ENCODE peak calls at places on chromosomes 2 and 18, in four cellular contexts. One of them, this sample, is unnamed.

GRCh38 chr18:24656044-24656443 is 195.6 kb downstream of the HRH4 start:
- DNase-seq in ovary: no peak
- DNase-seq in DND-41: no peak
- DNase-seq in hepatocyte: no peak
- DNase-seq in this sample: no peak

GRCh38 chr18:39149211-39149806 is 1583.7 kb upstream of the CELF4 start:
- DNase-seq in hepatocyte: no peak
- DNase-seq in ovary: no peak
- DNase-seq in DND-41: no peak
- DNase-seq in this sample: no peak

GRCh38 chr18:49733321-49733720 is 80.0 kb downstream of the ACAA2 start:
- DNase-seq in ovary: no peak
- DNase-seq in hepatocyte: no peak
- DNase-seq in DND-41: no peak
- DNase-seq in this sample: no peak

GRCh38 chr2:235505210-235505741 is 11.4 kb downstream of the AGAP1 start:
- DNase-seq in DND-41: no peak
- DNase-seq in ovary: no peak
- DNase-seq in hepatocyte: peak
- DNase-seq in this sample: no peak

GRCh38 chr2:73993799-73994543 is 9.3 kb downstream of the TET3 start:
- DNase-seq in DND-41: no peak
- DNase-seq in hepatocyte: no peak
- DNase-seq in ovary: no peak
- DNase-seq in this sample: no peak

GRCh38 chr2:18149660-18150246 is 271.3 kb downstream of the KCNS3 start:
- DNase-seq in hepatocyte: peak
- DNase-seq in ovary: no peak
- DNase-seq in DND-41: no peak
- DNase-seq in this sample: peak

GRCh38 chr2:74119324-74119723 is 28.4 kb downstream of the BOLA3 start:
- DNase-seq in hepatocyte: no peak
- DNase-seq in ovary: no peak
- DNase-seq in DND-41: no peak
- DNase-seq in this sample: no peak

GRCh38 chr2:120641366-120641771 is 94.3 kb upstream of the GLI2 start:
- DNase-seq in hepatocyte: no peak
- DNase-seq in DND-41: no peak
- DNase-seq in ovary: no peak
- DNase-seq in this sample: no peak

GRCh38 chr2:114537777-114538176 is 95.3 kb downstream of the DPP10 start:
- DNase-seq in ovary: no peak
- DNase-seq in DND-41: no peak
- DNase-seq in hepatocyte: no peak
- DNase-seq in this sample: no peak

GRCh38 chr2:215870088-215870490 is 143.3 kb downstream of the MREG start:
- DNase-seq in DND-41: no peak
- DNase-seq in ovary: no peak
- DNase-seq in hepatocyte: peak
- DNase-seq in this sample: no peak

GRCh38 chr2:128354731-128355470 is 36.2 kb upstream of the HS6ST1 start:
- DNase-seq in DND-41: peak
- DNase-seq in ovary: no peak
- DNase-seq in hepatocyte: no peak
- DNase-seq in this sample: no peak

GRCh38 chr2:215835641-215836040 is 177.7 kb downstream of the MREG start:
- DNase-seq in DND-41: no peak
- DNase-seq in hepatocyte: no peak
- DNase-seq in ovary: no peak
- DNase-seq in this sample: no peak

GRCh38 chr18:76805221-76805620 is 17.1 kb upstream of the ZNF236 start:
- DNase-seq in hepatocyte: no peak
- DNase-seq in ovary: no peak
- DNase-seq in DND-41: no peak
- DNase-seq in this sample: no peak

GRCh38 chr18:13279181-13280065 is 60.9 kb downstream of the LDLRAD4 start:
- DNase-seq in ovary: no peak
- DNase-seq in DND-41: no peak
- DNase-seq in hepatocyte: no peak
- DNase-seq in this sample: no peak

GRCh38 chr2:50346586-50347351 is 685.2 kb downstream of the NRXN1 start:
- DNase-seq in hepatocyte: no peak
- DNase-seq in DND-41: no peak
- DNase-seq in ovary: no peak
- DNase-seq in this sample: no peak

GRCh38 chr2:229591611-229592010 is 122.7 kb downstream of the DNER start:
- DNase-seq in ovary: no peak
- DNase-seq in DND-41: no peak
- DNase-seq in hepatocyte: no peak
- DNase-seq in this sample: no peak

GRCh38 chr18:24266124-24266523 is 127.3 kb downstream of the CABYR start:
- DNase-seq in hepatocyte: no peak
- DNase-seq in DND-41: no peak
- DNase-seq in ovary: no peak
- DNase-seq in this sample: no peak

DNA sequence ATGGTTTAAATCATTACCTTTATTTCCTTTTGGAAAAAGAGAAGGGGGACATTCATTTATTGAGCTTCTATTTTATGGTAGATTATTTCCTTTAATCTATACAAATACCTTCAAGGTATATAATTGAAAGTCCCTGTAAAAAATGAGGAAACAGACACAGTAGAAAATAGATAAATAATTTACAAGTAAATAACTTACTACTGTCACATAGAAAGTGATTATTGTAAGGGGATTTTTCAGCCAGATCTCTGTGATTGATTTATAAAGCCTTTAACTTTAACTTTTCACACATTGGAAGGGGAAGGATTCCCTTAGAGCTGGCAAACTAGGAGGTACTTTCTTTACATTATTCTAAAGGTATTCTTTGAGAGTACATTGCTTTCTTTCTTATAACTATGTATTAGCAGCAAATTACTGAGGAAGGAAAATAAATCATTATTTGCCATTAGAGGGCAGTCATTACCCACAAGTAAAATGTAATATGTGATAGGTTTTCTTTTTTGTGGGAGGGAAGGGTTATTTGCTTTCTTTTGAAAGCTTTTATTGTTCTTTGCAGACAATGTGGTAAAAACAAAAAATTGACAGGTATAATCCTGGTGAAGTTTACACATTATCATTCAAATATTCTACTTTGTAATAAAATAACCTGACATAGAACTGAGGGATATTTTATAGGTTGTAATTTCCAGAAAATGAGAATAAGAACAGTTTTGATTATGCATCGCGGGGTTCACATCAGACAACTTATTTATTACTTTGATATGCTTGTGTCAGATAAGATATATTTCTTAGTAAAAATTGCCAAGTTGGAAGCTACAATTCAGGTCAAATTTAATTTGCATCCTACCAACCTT is 24.8 kb upstream of the RPE start:
- DNase-seq in hepatocyte: peak
- DNase-seq in ovary: no peak
- DNase-seq in DND-41: no peak
- DNase-seq in this sample: peak
- TF ChIP-seq CTCF in hepatocyte: peak
- TF ChIP-seq CTCF in ovary: no peak
- TF ChIP-seq CTCF in DND-41: peak
- TF ChIP-seq CTCF in this sample: peak

GRCh38 chr2:188297983-188298382 is 6.3 kb downstream of the GULP1 start:
- DNase-seq in DND-41: no peak
- DNase-seq in ovary: no peak
- DNase-seq in hepatocyte: no peak
- DNase-seq in this sample: no peak

GRCh38 chr2:188293601-188294482 is 2.2 kb downstream of the GULP1 start:
- DNase-seq in DND-41: no peak
- DNase-seq in ovary: peak
- DNase-seq in hepatocyte: peak
- DNase-seq in this sample: no peak

GRCh38 chr2:188294547-188294946 is 2.9 kb downstream of the GULP1 start:
- DNase-seq in hepatocyte: no peak
- DNase-seq in DND-41: no peak
- DNase-seq in ovary: no peak
- DNase-seq in this sample: no peak

GRCh38 chr2:188292446-188293239 is 969 bp downstream of the GULP1 start:
- DNase-seq in DND-41: no peak
- DNase-seq in hepatocyte: peak
- DNase-seq in ovary: peak
- DNase-seq in this sample: no peak

DNA sequence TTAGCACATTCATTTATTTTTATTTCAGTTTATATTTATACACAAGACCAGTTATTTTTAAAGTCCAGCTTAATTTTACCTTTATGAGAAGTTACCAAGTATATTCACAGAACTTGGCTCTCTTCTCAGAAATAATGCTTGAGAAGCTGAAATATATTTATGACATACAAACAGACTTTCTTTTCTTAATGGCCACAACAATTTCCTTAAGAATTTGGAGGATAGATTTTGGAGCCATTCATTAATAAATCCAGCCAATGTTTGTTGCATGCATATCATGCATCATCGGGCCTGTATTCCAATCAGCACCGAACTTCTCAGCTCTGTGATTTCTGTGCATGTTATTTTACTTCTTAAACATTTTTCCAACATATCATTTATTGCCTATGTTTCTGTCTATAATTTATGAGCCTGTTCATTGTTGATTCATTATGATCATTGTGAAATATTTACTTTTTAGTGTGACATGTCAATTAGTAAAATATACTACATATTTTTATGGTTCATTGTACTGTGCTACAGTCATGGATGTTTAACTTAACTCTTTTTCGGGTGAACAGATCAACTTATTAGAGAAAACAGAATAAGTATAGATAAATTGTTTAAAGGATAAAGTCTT is 3.5 kb downstream of the GULP1 start:
- DNase-seq in hepatocyte: no peak
- DNase-seq in DND-41: no peak
- DNase-seq in ovary: no peak
- DNase-seq in this sample: no peak
- H3K4me3 ChIP-seq in hepatocyte: peak
- H3K4me3 ChIP-seq in DND-41: no peak
- H3K4me3 ChIP-seq in ovary: no peak
- H3K4me3 ChIP-seq in this sample: no peak

GRCh38 chr2:238305092-238305862 is 15.0 kb upstream of the TRAF3IP1 start:
- DNase-seq in ovary: no peak
- DNase-seq in hepatocyte: no peak
- DNase-seq in DND-41: no peak
- DNase-seq in this sample: no peak
- TF ChIP-seq CTCF in ovary: no peak
- TF ChIP-seq CTCF in hepatocyte: peak
- TF ChIP-seq CTCF in DND-41: peak
- TF ChIP-seq CTCF in this sample: peak

DNA sequence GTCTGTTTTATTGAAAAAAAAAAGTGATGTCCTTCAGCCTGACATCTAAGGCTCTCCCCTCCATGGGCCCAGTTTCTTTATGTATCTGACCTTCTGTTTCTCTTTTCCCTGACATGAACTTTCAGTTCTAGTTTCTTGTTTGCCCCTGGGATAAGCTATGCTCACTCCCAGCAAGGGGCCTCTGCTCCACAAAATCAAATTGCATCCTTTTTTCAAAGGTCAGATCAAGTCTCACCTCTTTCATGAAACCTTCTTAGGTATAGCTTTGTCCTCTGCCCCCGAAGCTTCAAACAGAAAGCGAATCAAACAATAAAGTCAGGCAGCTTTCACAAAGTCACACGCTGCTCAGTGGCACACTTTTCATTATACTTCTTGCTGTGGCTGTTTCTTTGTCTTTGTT is 23.4 kb downstream of the MAP3K19 start:
- DNase-seq in hepatocyte: no peak
- DNase-seq in ovary: no peak
- DNase-seq in DND-41: no peak
- DNase-seq in this sample: no peak
- H3K4me3 ChIP-seq in hepatocyte: no peak
- H3K4me3 ChIP-seq in ovary: no peak
- H3K4me3 ChIP-seq in DND-41: no peak
- H3K4me3 ChIP-seq in this sample: no peak

GRCh38 chr2:187497858-187498463 is 49.9 kb upstream of the CALCRL start:
- DNase-seq in ovary: no peak
- DNase-seq in DND-41: no peak
- DNase-seq in hepatocyte: no peak
- DNase-seq in this sample: no peak
- TF ChIP-seq CTCF in ovary: no peak
- TF ChIP-seq CTCF in DND-41: peak
- TF ChIP-seq CTCF in hepatocyte: peak
- TF ChIP-seq CTCF in this sample: peak

GRCh38 chr18:62407660-62408059 is 82.5 kb downstream of the TNFRSF11A start:
- DNase-seq in DND-41: no peak
- DNase-seq in hepatocyte: no peak
- DNase-seq in ovary: no peak
- DNase-seq in this sample: no peak
- H3K4me3 ChIP-seq in DND-41: no peak
- H3K4me3 ChIP-seq in hepatocyte: no peak
- H3K4me3 ChIP-seq in ovary: no peak
- H3K4me3 ChIP-seq in this sample: no peak

DNA sequence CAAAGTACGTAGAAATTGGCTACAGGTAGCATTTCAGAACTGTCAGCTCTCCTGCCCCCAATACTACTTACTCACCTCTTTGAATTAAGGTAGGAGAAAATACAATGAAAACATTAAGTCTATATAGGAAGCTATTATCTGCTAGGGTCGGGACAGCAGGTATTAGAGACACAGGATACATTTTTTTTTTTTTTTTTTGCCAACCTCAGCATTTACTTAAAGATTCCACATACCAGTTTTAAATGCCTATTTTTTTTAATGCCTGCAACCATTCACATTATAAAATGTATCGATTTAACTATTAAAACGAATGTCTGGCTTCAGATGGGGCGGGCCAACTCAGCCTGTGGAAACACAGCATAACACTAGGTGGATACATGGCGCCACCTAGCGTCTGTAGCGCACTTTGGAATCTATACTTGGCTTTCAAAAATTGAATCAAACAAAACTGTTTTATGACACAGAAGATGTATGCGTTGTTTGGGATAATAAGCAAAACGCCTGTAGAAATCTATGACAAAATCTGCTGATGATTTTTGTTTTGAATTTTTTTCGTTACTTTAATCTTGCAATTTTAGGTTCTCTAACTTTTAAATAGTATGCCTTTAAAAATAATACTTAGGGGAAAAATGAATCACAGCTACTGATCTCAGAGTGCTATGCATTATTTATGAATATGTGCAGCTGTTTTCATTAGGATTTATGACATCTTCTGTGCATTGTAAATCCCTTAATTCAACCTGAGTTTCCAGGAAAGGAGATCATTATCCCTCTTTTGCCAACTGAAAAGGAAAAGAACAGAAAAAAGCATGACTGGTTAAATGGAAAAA is 261.0 kb downstream of the NYAP2 start:
- DNase-seq in ovary: peak
- DNase-seq in hepatocyte: peak
- DNase-seq in DND-41: peak
- DNase-seq in this sample: peak
- TF ChIP-seq CTCF in ovary: peak
- TF ChIP-seq CTCF in hepatocyte: peak
- TF ChIP-seq CTCF in DND-41: peak
- TF ChIP-seq CTCF in this sample: peak

GRCh38 chr2:66437601-66438497 is 2.9 kb downstream of the MEIS1 start:
- DNase-seq in ovary: peak
- DNase-seq in hepatocyte: peak
- DNase-seq in DND-41: no peak
- DNase-seq in this sample: no peak
- H3K4me3 ChIP-seq in ovary: peak
- H3K4me3 ChIP-seq in hepatocyte: peak
- H3K4me3 ChIP-seq in DND-41: no peak
- H3K4me3 ChIP-seq in this sample: no peak

GRCh38 chr2:26471278-26471677 is 6.6 kb downstream of the OTOF start:
- DNase-seq in DND-41: no peak
- DNase-seq in ovary: no peak
- DNase-seq in hepatocyte: no peak
- DNase-seq in this sample: no peak
- TF ChIP-seq CTCF in DND-41: peak
- TF ChIP-seq CTCF in ovary: no peak
- TF ChIP-seq CTCF in hepatocyte: no peak
- TF ChIP-seq CTCF in this sample: no peak

This sample was measured in GM12864.